ENCODE peak calls at places on chromosome 3, in seven cellular contexts. R is NCI-H460, C is ovary, B is AG20443, F is H54, G is GM04504, E is G401. T is an unnamed sample.

GRCh38 chr3:100928638-100929428 is 64.4 kb downstream of the ABI3BP start:
- DNase-seq in F (no peak), R (peak), C (no peak), E (no peak), G (peak), B (peak), T (no peak)

GRCh38 chr3:197019021-197019420 is 10.6 kb downstream of the MELTF start:
- DNase-seq in C (no peak), R (no peak), E (no peak), G (no peak), B (no peak), F (no peak), T (no peak)

GRCh38 chr3:11185564-11186317 is 31.4 kb downstream of the HRH1 start:
- DNase-seq in R (peak), E (no peak), C (peak), G (peak), B (peak), F (peak), T (no peak)

GRCh38 chr3:157394361-157394760 is 42.3 kb upstream of the PTX3 start:
- DNase-seq in F (no peak), G (no peak), E (no peak), C (no peak), B (no peak), R (no peak), T (no peak)

GRCh38 chr3:1179116-1179515 is 86.3 kb downstream of the CNTN6 start:
- DNase-seq in E (no peak), F (no peak), R (no peak), G (no peak), C (no peak), B (no peak), T (no peak)

GRCh38 chr3:45182915-45183881 is 37.0 kb upstream of the CDCP1 start:
- DNase-seq in F (peak), B (peak), G (no peak), C (no peak), R (peak), E (no peak), T (no peak)

GRCh38 chr3:173065543-173065970 is 75.5 kb downstream of the SPATA16 start:
- DNase-seq in B (peak), C (no peak), E (no peak), G (no peak), F (no peak), R (no peak), T (no peak)

GRCh38 chr3:50486219-50486888 is 17.1 kb downstream of the CACNA2D2 start:
- DNase-seq in F (no peak), C (no peak), B (peak), R (no peak), E (no peak), G (peak), T (no peak)

GRCh38 chr3:119664850-119665379 is 4.5 kb upstream of the POPDC2 start:
- DNase-seq in R (no peak), F (no peak), C (no peak), G (no peak), B (no peak), E (no peak), T (no peak)

GRCh38 chr3:137032465-137033120 is 74.8 kb downstream of the IL20RB start:
- DNase-seq in R (peak), F (peak), G (peak), C (peak), E (peak), B (peak), T (peak)

GRCh38 chr3:127473244-127474024 is 117.1 kb downstream of the TPRA1 start:
- DNase-seq in C (no peak), G (no peak), B (no peak), E (no peak), R (no peak), F (peak), T (no peak)

GRCh38 chr3:149001727-149002126 is 10.4 kb downstream of the GYG1 start:
- DNase-seq in B (no peak), F (no peak), E (no peak), G (no peak), R (no peak), C (no peak), T (no peak)

GRCh38 chr3:129052675-129053074 is 7.9 kb upstream of the GP9 start:
- DNase-seq in B (no peak), C (peak), F (no peak), G (no peak), E (peak), R (no peak), T (no peak)

GRCh38 chr3:18134386-18135082 is 290.6 kb downstream of the SATB1 start:
- DNase-seq in F (no peak), G (no peak), B (peak), R (no peak), C (no peak), E (no peak), T (peak)

GRCh38 chr3:128805771-128806170 is 73.6 kb upstream of the ACAD9 start:
- DNase-seq in F (no peak), C (no peak), R (no peak), B (no peak), E (no peak), G (no peak), T (no peak)

GRCh38 chr3:76550522-76551201 is 489.2 kb upstream of the ROBO2 start:
- DNase-seq in B (no peak), E (no peak), R (no peak), C (no peak), G (no peak), F (no peak), T (no peak)

GRCh38 chr3:177610677-177611654 is 413.7 kb upstream of the TBL1XR1 start:
- DNase-seq in G (no peak), E (peak), B (no peak), R (no peak), F (no peak), C (peak), T (no peak)